ENCODE peak calls at places on chromosome 9, in four cellular contexts. J, D, E and U are unnamed samples. For H3K4me1, the result is how much of the 10 kb centered on the place peaks cover.

GRCh38 chr9:79026311-79026710 is 545.5 kb upstream of the TLE4 start:
- DNase-seq in E (no peak), D (no peak), J (no peak), U (no peak)

GRCh38 chr9:92740969-92741368 is 23.7 kb downstream of the BICD2 start:
- DNase-seq in D (no peak), E (no peak), J (no peak), U (no peak)

GRCh38 chr9:12760758-12761157 is 14.1 kb upstream of the LURAP1L start:
- DNase-seq in J (peak), D (no peak), E (no peak), U (no peak)

GRCh38 chr9:13113201-13113600 is 166.3 kb downstream of the MPDZ start:
- DNase-seq in D (no peak), E (no peak), J (peak), U (no peak)

GRCh38 chr9:127135056-127135745 is 12.8 kb upstream of the ANGPTL2 start:
- DNase-seq in E (peak), D (no peak), J (no peak), U (no peak)

GRCh38 chr9:117718085-117718484 is 13.9 kb downstream of the TLR4 start:
- DNase-seq in J (no peak), E (no peak), D (no peak), U (no peak)

GRCh38 chr9:87834357-87834756 is 48.3 kb upstream of the SPATA31E1 start:
- DNase-seq in J (no peak), E (no peak), D (peak), U (peak)

GRCh38 chr9:14366071-14366470 is 52.1 kb upstream of the NFIB start:
- DNase-seq in J (peak), D (no peak), E (no peak), U (no peak)

GRCh38 chr9:93896093-93896492 is 59.1 kb downstream of the BARX1 start:
- DNase-seq in D (no peak), E (peak), J (no peak), U (no peak)

GRCh38 chr9:92808726-92809451 is 44.3 kb upstream of the BICD2 start:
- DNase-seq in J (peak), E (peak), D (peak), U (peak)

GRCh38 chr9:81531511-81531910 is 157.8 kb downstream of the TLE1 start:
- DNase-seq in J (no peak), E (no peak), D (no peak), U (no peak)

GRCh38 chr9:5614985-5615384 is 13.9 kb upstream of the RIC1 start:
- DNase-seq in E (no peak), J (no peak), D (no peak), U (no peak)

GRCh38 chr9:38708759-38709158 is 11.2 kb downstream of the FAM240B start:
- DNase-seq in D (no peak), E (no peak), J (no peak), U (no peak)

GRCh38 chr9:121620777-121621437 is 30.5 kb upstream of the DAB2IP start:
- DNase-seq in J (no peak), D (no peak), E (no peak), U (peak)

GRCh38 chr9:84238652-84239051 is 101.9 kb downstream of the SLC28A3 start:
- DNase-seq in J (no peak), D (peak), E (no peak), U (peak)

DNA sequence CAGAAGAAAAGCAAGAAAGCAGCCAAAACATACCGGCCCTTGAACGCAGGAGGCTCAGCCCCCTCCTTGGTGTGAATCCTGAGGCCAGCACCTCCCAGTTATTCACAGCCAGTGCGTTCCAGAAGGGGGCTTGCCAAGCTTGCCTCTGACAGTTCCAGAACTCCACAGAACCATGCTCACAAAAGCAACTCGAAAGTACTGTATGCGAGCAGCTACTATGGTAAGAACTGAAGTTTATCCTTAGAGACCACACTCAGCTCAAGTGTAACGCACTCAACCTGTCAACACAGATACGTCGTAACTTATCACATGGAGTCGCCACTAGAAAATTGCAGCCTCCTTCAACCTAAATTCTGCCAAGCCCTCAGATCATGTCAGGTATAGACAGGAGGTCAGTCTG is 1.4 kb downstream of the UBAC1 start:
- DNase-seq in J (no peak), E (no peak), D (no peak), U (no peak)
- TF ChIP-seq CTCF in J (no peak), E (no peak), D (no peak), U (no peak)

GRCh38 chr9:124813041-124813440 is 36.1 kb downstream of the OLFML2A start:
- DNase-seq in D (no peak), J (no peak), E (no peak), U (no peak)

GRCh38 chr9:124812401-124813016 is 35.6 kb downstream of the OLFML2A start:
- DNase-seq in E (no peak), J (peak), D (peak), U (peak)

GRCh38 chr9:124809211-124809610 is 32.3 kb downstream of the OLFML2A start:
- DNase-seq in D (no peak), J (no peak), E (no peak), U (no peak)

GRCh38 chr9:124809741-124810500 is 33.0 kb downstream of the OLFML2A start:
- DNase-seq in J (no peak), E (no peak), D (no peak), U (no peak)

DNA sequence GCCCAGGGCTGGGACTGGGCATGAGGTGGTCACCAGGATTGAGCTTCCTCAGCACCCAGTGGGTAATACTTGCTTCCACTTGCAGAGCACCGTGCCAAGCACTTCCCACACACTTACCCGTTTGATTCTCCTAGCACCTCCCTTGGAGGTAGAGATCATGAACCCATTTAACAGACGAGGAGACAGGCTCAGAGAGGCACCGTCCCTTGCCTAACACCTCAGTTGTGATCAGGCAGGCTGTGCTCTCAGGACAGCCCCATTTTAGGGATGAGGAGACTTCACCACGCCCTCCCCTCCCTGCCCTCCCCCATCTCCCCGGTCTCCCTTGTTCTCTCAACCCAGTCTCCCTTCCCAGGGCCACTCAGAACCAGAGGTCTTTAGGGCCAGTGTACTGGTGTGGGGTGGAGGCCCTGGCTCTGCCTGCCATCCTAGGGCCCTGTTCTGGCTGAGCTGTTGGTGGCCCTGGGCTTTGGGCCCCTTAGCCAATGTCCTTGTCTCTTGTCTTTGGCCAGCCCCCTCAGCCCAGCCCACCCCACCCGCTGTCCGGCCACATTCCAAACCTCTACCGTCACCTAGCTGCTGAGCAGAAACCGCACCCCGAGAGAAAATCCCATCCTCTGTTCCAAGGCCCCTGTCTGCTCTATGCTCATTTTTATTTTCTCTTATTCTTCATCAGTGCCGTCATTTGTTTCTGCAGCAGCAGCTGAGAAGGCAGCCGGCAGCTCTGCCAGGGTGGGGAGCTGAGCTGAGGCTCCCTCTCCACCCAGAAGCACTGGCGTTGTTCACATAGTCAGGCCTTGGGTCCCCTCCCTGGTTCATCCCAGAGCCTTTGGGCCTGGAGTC is 33.8 kb downstream of the OLFML2A start:
- DNase-seq in E (no peak), D (peak), J (peak), U (peak)
- H3K4me3 ChIP-seq in E (no peak), D (peak), J (no peak), U (no peak)

GRCh38 chr9:717722-718121 is 123.8 kb upstream of the DMRT1 start:
- DNase-seq in J (no peak), E (no peak), D (no peak), U (no peak)
- H3K4me1 ChIP-seq in J (under half), E (under half), D (under half), U (under half)

GRCh38 chr9:115396071-115396529 is 278.1 kb upstream of the TNC start:
- DNase-seq in E (no peak), D (no peak), J (peak), U (no peak)
- TF ChIP-seq CTCF in E (no peak), D (no peak), J (peak), U (no peak)

DNA sequence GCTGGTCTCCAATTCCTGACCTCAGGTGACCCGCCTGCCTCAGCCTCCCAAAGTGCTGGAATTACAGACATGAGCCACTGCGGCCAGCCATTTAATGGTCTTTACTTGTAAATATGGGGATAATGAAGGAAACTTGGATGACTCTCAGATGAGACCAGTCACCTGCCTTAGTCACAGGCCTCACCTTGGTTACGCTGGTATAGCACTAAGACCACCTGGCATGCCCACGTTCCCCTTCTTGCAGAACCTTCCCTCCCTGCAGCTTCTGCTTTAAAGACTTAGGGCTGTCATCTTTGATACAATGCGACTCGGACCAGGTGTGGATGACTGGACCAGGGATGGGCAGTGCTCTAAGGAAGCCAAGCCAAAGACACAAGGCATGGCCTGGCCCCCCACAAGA is 629.9 kb downstream of the CCDC171 start:
- DNase-seq in D (no peak), J (no peak), E (no peak), U (no peak)
- H3K4me3 ChIP-seq in D (no peak), J (no peak), E (no peak), U (no peak)

GRCh38 chr9:74742176-74742575 is 145.5 kb downstream of the TRPM6 start:
- DNase-seq in D (no peak), E (no peak), J (no peak), U (no peak)

GRCh38 chr9:74742792-74743389 is 144.8 kb downstream of the TRPM6 start:
- DNase-seq in J (peak), D (peak), E (no peak), U (no peak)
- H3K4me1 ChIP-seq in J (under half), D (under half), E (under half), U (under half)